ENCODE peak calls at places on chromosomes 2 and 18, in ten cellular contexts. One of them, this sample, is unnamed.

GRCh38 chr2:162328424-162329157 is 10.1 kb upstream of the IFIH1 start:
- DNase-seq in retina: no peak
- DNase-seq in endodermal cell: no peak
- DNase-seq in germinal center: no peak
- DNase-seq in EH: no peak
- DNase-seq in caudate nucleus: no peak
- DNase-seq in HS-5: no peak
- DNase-seq in stimulated activated CD8-positive, alpha-beta memory T cell treated with anti-CD3 and anti-CD28 coated beads, Interleukin-12 subunit alpha, Interleukin-12 subunit beta, amount 100 ng/mL, for 1 hour: no peak
- DNase-seq in ELR: no peak
- DNase-seq in K562: no peak
- DNase-seq in this sample: no peak

GRCh38 chr2:83742117-83742782 is 716.8 kb downstream of the SUCLG1 start:
- DNase-seq in retina: no peak
- DNase-seq in HS-5: no peak
- DNase-seq in caudate nucleus: no peak
- DNase-seq in germinal center: no peak
- DNase-seq in endodermal cell: no peak
- DNase-seq in ELR: no peak
- DNase-seq in stimulated activated CD8-positive, alpha-beta memory T cell treated with anti-CD3 and anti-CD28 coated beads, Interleukin-12 subunit alpha, Interleukin-12 subunit beta, amount 100 ng/mL, for 1 hour: no peak
- DNase-seq in EH: no peak
- DNase-seq in K562: no peak
- DNase-seq in this sample: no peak

GRCh38 chr2:1653956-1654695 is 90.2 kb downstream of the PXDN start:
- DNase-seq in retina: no peak
- DNase-seq in ELR: peak
- DNase-seq in stimulated activated CD8-positive, alpha-beta memory T cell treated with anti-CD3 and anti-CD28 coated beads, Interleukin-12 subunit alpha, Interleukin-12 subunit beta, amount 100 ng/mL, for 1 hour: no peak
- DNase-seq in germinal center: no peak
- DNase-seq in endodermal cell: peak
- DNase-seq in EH: peak
- DNase-seq in K562: no peak
- DNase-seq in HS-5: peak
- DNase-seq in caudate nucleus: no peak
- DNase-seq in this sample: no peak

GRCh38 chr2:79219383-79219988 is 59.9 kb upstream of the REG3A start:
- DNase-seq in endodermal cell: peak
- DNase-seq in EH: peak
- DNase-seq in HS-5: peak
- DNase-seq in ELR: peak
- DNase-seq in retina: peak
- DNase-seq in stimulated activated CD8-positive, alpha-beta memory T cell treated with anti-CD3 and anti-CD28 coated beads, Interleukin-12 subunit alpha, Interleukin-12 subunit beta, amount 100 ng/mL, for 1 hour: no peak
- DNase-seq in germinal center: peak
- DNase-seq in caudate nucleus: peak
- DNase-seq in K562: peak
- DNase-seq in this sample: peak

GRCh38 chr2:201470821-201471731 is 19.5 kb downstream of the STRADB start:
- DNase-seq in endodermal cell: peak
- DNase-seq in caudate nucleus: no peak
- DNase-seq in EH: peak
- DNase-seq in ELR: peak
- DNase-seq in stimulated activated CD8-positive, alpha-beta memory T cell treated with anti-CD3 and anti-CD28 coated beads, Interleukin-12 subunit alpha, Interleukin-12 subunit beta, amount 100 ng/mL, for 1 hour: no peak
- DNase-seq in K562: no peak
- DNase-seq in germinal center: no peak
- DNase-seq in retina: peak
- DNase-seq in HS-5: no peak
- DNase-seq in this sample: no peak

GRCh38 chr2:37367984-37368383 is 23.6 kb downstream of the QPCT start:
- DNase-seq in HS-5: no peak
- DNase-seq in ELR: no peak
- DNase-seq in retina: no peak
- DNase-seq in stimulated activated CD8-positive, alpha-beta memory T cell treated with anti-CD3 and anti-CD28 coated beads, Interleukin-12 subunit alpha, Interleukin-12 subunit beta, amount 100 ng/mL, for 1 hour: no peak
- DNase-seq in EH: no peak
- DNase-seq in endodermal cell: peak
- DNase-seq in caudate nucleus: no peak
- DNase-seq in germinal center: no peak
- DNase-seq in K562: no peak
- DNase-seq in this sample: no peak

GRCh38 chr2:102736174-102736606 is 25.6 kb upstream of the TMEM182 start:
- DNase-seq in retina: no peak
- DNase-seq in HS-5: no peak
- DNase-seq in stimulated activated CD8-positive, alpha-beta memory T cell treated with anti-CD3 and anti-CD28 coated beads, Interleukin-12 subunit alpha, Interleukin-12 subunit beta, amount 100 ng/mL, for 1 hour: no peak
- DNase-seq in EH: peak
- DNase-seq in endodermal cell: no peak
- DNase-seq in ELR: peak
- DNase-seq in caudate nucleus: no peak
- DNase-seq in germinal center: peak
- DNase-seq in K562: peak
- DNase-seq in this sample: no peak

GRCh38 chr18:65768379-65768778 is 17.6 kb downstream of the CDH7 start:
- DNase-seq in stimulated activated CD8-positive, alpha-beta memory T cell treated with anti-CD3 and anti-CD28 coated beads, Interleukin-12 subunit alpha, Interleukin-12 subunit beta, amount 100 ng/mL, for 1 hour: no peak
- DNase-seq in germinal center: no peak
- DNase-seq in caudate nucleus: no peak
- DNase-seq in endodermal cell: no peak
- DNase-seq in EH: no peak
- DNase-seq in retina: no peak
- DNase-seq in K562: no peak
- DNase-seq in HS-5: peak
- DNase-seq in ELR: no peak
- DNase-seq in this sample: no peak

GRCh38 chr2:218400930-218401833 is 1.5 kb downstream of the CTDSP1 start:
- DNase-seq in retina: no peak
- DNase-seq in HS-5: no peak
- DNase-seq in stimulated activated CD8-positive, alpha-beta memory T cell treated with anti-CD3 and anti-CD28 coated beads, Interleukin-12 subunit alpha, Interleukin-12 subunit beta, amount 100 ng/mL, for 1 hour: no peak
- DNase-seq in germinal center: no peak
- DNase-seq in endodermal cell: peak
- DNase-seq in ELR: no peak
- DNase-seq in caudate nucleus: no peak
- DNase-seq in EH: no peak
- DNase-seq in K562: peak
- DNase-seq in this sample: no peak

GRCh38 chr2:201058914-201059313 is 12.6 kb downstream of the HYCC2 start:
- DNase-seq in stimulated activated CD8-positive, alpha-beta memory T cell treated with anti-CD3 and anti-CD28 coated beads, Interleukin-12 subunit alpha, Interleukin-12 subunit beta, amount 100 ng/mL, for 1 hour: no peak
- DNase-seq in K562: no peak
- DNase-seq in retina: no peak
- DNase-seq in germinal center: no peak
- DNase-seq in caudate nucleus: no peak
- DNase-seq in endodermal cell: no peak
- DNase-seq in EH: no peak
- DNase-seq in ELR: no peak
- DNase-seq in HS-5: no peak
- DNase-seq in this sample: no peak

GRCh38 chr2:176139170-176139611 is 9.7 kb downstream of the HOXD8 start:
- DNase-seq in caudate nucleus: no peak
- DNase-seq in stimulated activated CD8-positive, alpha-beta memory T cell treated with anti-CD3 and anti-CD28 coated beads, Interleukin-12 subunit alpha, Interleukin-12 subunit beta, amount 100 ng/mL, for 1 hour: no peak
- DNase-seq in HS-5: no peak
- DNase-seq in EH: no peak
- DNase-seq in endodermal cell: peak
- DNase-seq in ELR: no peak
- DNase-seq in germinal center: no peak
- DNase-seq in retina: no peak
- DNase-seq in K562: no peak
- DNase-seq in this sample: no peak

GRCh38 chr2:6535572-6535971 is 330.1 kb downstream of the CMPK2 start:
- DNase-seq in retina: peak
- DNase-seq in germinal center: no peak
- DNase-seq in EH: no peak
- DNase-seq in endodermal cell: peak
- DNase-seq in HS-5: no peak
- DNase-seq in K562: no peak
- DNase-seq in stimulated activated CD8-positive, alpha-beta memory T cell treated with anti-CD3 and anti-CD28 coated beads, Interleukin-12 subunit alpha, Interleukin-12 subunit beta, amount 100 ng/mL, for 1 hour: no peak
- DNase-seq in caudate nucleus: peak
- DNase-seq in ELR: no peak
- DNase-seq in this sample: no peak

GRCh38 chr18:74682998-74683311 is 85.3 kb downstream of the ZNF407 start:
- DNase-seq in stimulated activated CD8-positive, alpha-beta memory T cell treated with anti-CD3 and anti-CD28 coated beads, Interleukin-12 subunit alpha, Interleukin-12 subunit beta, amount 100 ng/mL, for 1 hour: no peak
- DNase-seq in K562: no peak
- DNase-seq in germinal center: no peak
- DNase-seq in HS-5: no peak
- DNase-seq in ELR: no peak
- DNase-seq in EH: peak
- DNase-seq in retina: no peak
- DNase-seq in endodermal cell: no peak
- DNase-seq in caudate nucleus: no peak
- DNase-seq in this sample: no peak

GRCh38 chr2:26566081-26566375 is 75.1 kb downstream of the CIB4 start:
- DNase-seq in HS-5: no peak
- DNase-seq in ELR: no peak
- DNase-seq in endodermal cell: peak
- DNase-seq in stimulated activated CD8-positive, alpha-beta memory T cell treated with anti-CD3 and anti-CD28 coated beads, Interleukin-12 subunit alpha, Interleukin-12 subunit beta, amount 100 ng/mL, for 1 hour: no peak
- DNase-seq in caudate nucleus: no peak
- DNase-seq in retina: no peak
- DNase-seq in K562: no peak
- DNase-seq in germinal center: no peak
- DNase-seq in EH: no peak
- DNase-seq in this sample: no peak

GRCh38 chr2:84855730-84856129 is 25.2 kb downstream of the TRABD2A start:
- DNase-seq in HS-5: no peak
- DNase-seq in retina: no peak
- DNase-seq in stimulated activated CD8-positive, alpha-beta memory T cell treated with anti-CD3 and anti-CD28 coated beads, Interleukin-12 subunit alpha, Interleukin-12 subunit beta, amount 100 ng/mL, for 1 hour: no peak
- DNase-seq in germinal center: no peak
- DNase-seq in endodermal cell: peak
- DNase-seq in EH: no peak
- DNase-seq in K562: no peak
- DNase-seq in ELR: no peak
- DNase-seq in caudate nucleus: no peak
- DNase-seq in this sample: no peak

GRCh38 chr2:29663266-29663665 is 258.1 kb downstream of the ALK start:
- DNase-seq in K562: no peak
- DNase-seq in germinal center: no peak
- DNase-seq in endodermal cell: no peak
- DNase-seq in HS-5: peak
- DNase-seq in ELR: peak
- DNase-seq in stimulated activated CD8-positive, alpha-beta memory T cell treated with anti-CD3 and anti-CD28 coated beads, Interleukin-12 subunit alpha, Interleukin-12 subunit beta, amount 100 ng/mL, for 1 hour: no peak
- DNase-seq in EH: peak
- DNase-seq in retina: no peak
- DNase-seq in caudate nucleus: no peak
- DNase-seq in this sample: no peak

GRCh38 chr2:7951001-7951400 is 730.9 kb upstream of the ID2 start:
- DNase-seq in stimulated activated CD8-positive, alpha-beta memory T cell treated with anti-CD3 and anti-CD28 coated beads, Interleukin-12 subunit alpha, Interleukin-12 subunit beta, amount 100 ng/mL, for 1 hour: no peak
- DNase-seq in HS-5: no peak
- DNase-seq in germinal center: no peak
- DNase-seq in retina: no peak
- DNase-seq in endodermal cell: no peak
- DNase-seq in ELR: no peak
- DNase-seq in caudate nucleus: no peak
- DNase-seq in EH: no peak
- DNase-seq in K562: no peak
- DNase-seq in this sample: no peak